ENCODE peak calls at places on chromosomes 12 and 14, in six cellular contexts. V, O, I, B, H and Z are unnamed samples.

GRCh38 chr12:105083551-105084105 is 630 bp downstream of the ALDH1L2 start:
- DNase-seq in V (no peak), O (peak; percentile 50), I (peak; percentile 49), B (no peak), H (no peak), Z (no peak)

GRCh38 chr12:28172434-28173030 is 17.7 kb upstream of the CCDC91 start:
- DNase-seq in V (peak; percentile 36), O (no peak), I (peak; percentile 42), B (peak; percentile 24), H (peak; percentile 39), Z (peak; percentile 73)

GRCh38 chr14:93031505-93032300 is 84.0 kb downstream of the ITPK1 start:
- DNase-seq in V (no peak), O (no peak), I (no peak), B (no peak), H (no peak), Z (no peak)

GRCh38 chr12:13362260-13362841 is 165.8 kb downstream of the EMP1 start:
- DNase-seq in V (peak; percentile 77), O (peak; percentile 84), I (peak; percentile 65), B (peak; percentile 47), H (peak; percentile 47), Z (peak; percentile 69)

GRCh38 chr12:15756822-15757221 is 32.4 kb downstream of the EPS8 start:
- DNase-seq in V (no peak), O (no peak), I (no peak), B (no peak), H (no peak), Z (no peak)

GRCh38 chr12:92562063-92562734 is 140.6 kb upstream of the PLEKHG7 start:
- DNase-seq in V (no peak), O (no peak), I (no peak), B (no peak), H (no peak), Z (no peak)

GRCh38 chr12:105451211-105451610 is 120.7 kb downstream of the C12orf75 start:
- DNase-seq in V (no peak), O (no peak), I (no peak), B (no peak), H (no peak), Z (no peak)

GRCh38 chr12:113347892-113348291 is 10.5 kb upstream of the PLBD2 start:
- DNase-seq in V (no peak), O (no peak), I (no peak), B (no peak), H (no peak), Z (no peak)

GRCh38 chr12:50017047-50017446 is 8.2 kb downstream of the RACGAP1 start:
- DNase-seq in V (no peak), O (no peak), I (no peak), B (no peak), H (no peak), Z (no peak)

GRCh38 chr12:86261142-86261541 is 5.0 kb upstream of the MGAT4C start:
- DNase-seq in V (no peak), O (no peak), I (no peak), B (no peak), H (no peak), Z (no peak)

GRCh38 chr14:56087824-56088571 is 30.2 kb upstream of the PELI2 start:
- DNase-seq in V (no peak), O (no peak), I (no peak), B (no peak), H (no peak), Z (no peak)

GRCh38 chr12:93419388-93420034 is 22.2 kb downstream of the UBE2N start:
- DNase-seq in V (no peak), O (no peak), I (peak; percentile 41), B (peak; percentile 34), H (peak; percentile 49), Z (peak; percentile 35)

GRCh38 chr12:26152507-26153102 is 27.8 kb upstream of the BHLHE41 start:
- DNase-seq in V (no peak), O (no peak), I (no peak), B (no peak), H (no peak), Z (no peak)

GRCh38 chr14:75907722-75908330 is 74.0 kb downstream of the TGFB3 start:
- DNase-seq in V (no peak), O (no peak), I (no peak), B (no peak), H (no peak), Z (no peak)

GRCh38 chr14:24196071-24197061 is 1.1 kb upstream of the TM9SF1 start:
- DNase-seq in V (no peak), O (no peak), I (no peak), B (no peak), H (peak; percentile 67), Z (no peak)

GRCh38 chr14:96394047-96394815 is 2.3 kb downstream of the AK7 start:
- DNase-seq in V (no peak), O (peak; percentile 24), I (no peak), B (no peak), H (no peak), Z (no peak)

GRCh38 chr12:27607611-27608010 is 83.6 kb downstream of the PPFIBP1 start:
- DNase-seq in V (no peak), O (no peak), I (no peak), B (no peak), H (no peak), Z (no peak)

GRCh38 chr12:130972589-130972950 is 18.9 kb downstream of the ADGRD1 start:
- DNase-seq in V (no peak), O (no peak), I (no peak), B (no peak), H (no peak), Z (no peak)

GRCh38 chr14:96268426-96269358 is 12.7 kb downstream of the BDKRB1 start:
- DNase-seq in V (no peak), O (peak; percentile 33), I (no peak), B (no peak), H (no peak), Z (no peak)

GRCh38 chr12:6361834-6362233 is 13.5 kb downstream of the SCNN1A start:
- DNase-seq in V (no peak), O (no peak), I (no peak), B (no peak), H (no peak), Z (no peak)

GRCh38 chr12:65084579-65084978 is 36.5 kb downstream of the WIF1 start:
- DNase-seq in V (no peak), O (no peak), I (no peak), B (no peak), H (no peak), Z (peak; percentile 18)

GRCh38 chr12:92393504-92393903 is 247.9 kb upstream of the BTG1 start:
- DNase-seq in V (no peak), O (no peak), I (no peak), B (no peak), H (no peak), Z (peak; percentile 13)

GRCh38 chr12:88144546-88145468 is 2.7 kb downstream of the TMTC3 start:
- DNase-seq in V (no peak), O (no peak), I (no peak), B (no peak), H (no peak), Z (no peak)

GRCh38 chr14:36665887-36666415 is 4.3 kb downstream of the PAX9 start:
- DNase-seq in V (no peak), O (peak; percentile 54), I (no peak), B (no peak), H (no peak), Z (no peak)

GRCh38 chr14:64510825-64511679 is 6.5 kb downstream of the ZBTB1 start:
- DNase-seq in V (peak; percentile 56), O (peak; percentile 75), I (peak; percentile 58), B (peak; percentile 23), H (peak; percentile 64), Z (peak; percentile 29)

GRCh38 chr12:121036810-121037326 is 2.2 kb downstream of the OASL start:
- DNase-seq in V (no peak), O (no peak), I (no peak), B (no peak), H (no peak), Z (no peak)

GRCh38 chr12:15728118-15728598 is 61.0 kb downstream of the EPS8 start:
- DNase-seq in V (peak; percentile 28), O (no peak), I (peak; percentile 1), B (no peak), H (no peak), Z (no peak)

GRCh38 chr12:67909091-67909531 is 80.1 kb upstream of the IFNG-AS1 start:
- DNase-seq in V (no peak), O (no peak), I (no peak), B (no peak), H (no peak), Z (no peak)

GRCh38 chr12:64256166-64256800 is 34.2 kb upstream of the KICS2 start:
- DNase-seq in V (peak; percentile 33), O (no peak), I (peak; percentile 48), B (peak; percentile 20), H (peak; percentile 49), Z (peak; percentile 79)

GRCh38 chr14:60653388-60653690 is 4.1 kb upstream of the SIX1 start:
- DNase-seq in V (no peak), O (peak; percentile 63), I (peak; percentile 41), B (no peak), H (no peak), Z (no peak)
- TF ChIP-seq JUND in V (no peak), O (no peak), I (no peak), B (no peak), H (no peak), Z (no peak)

GRCh38 chr14:69547701-69548348 is 26.8 kb downstream of the CCDC177 start:
- DNase-seq in V (no peak), O (peak; percentile 91), I (peak; percentile 87), B (peak; percentile 68), H (no peak), Z (no peak)
- TF ChIP-seq JUND in V (no peak), O (no peak), I (no peak), B (no peak), H (no peak), Z (no peak)

GRCh38 chr12:114799574-114800487 is 115.9 kb upstream of the TBX3 start:
- DNase-seq in V (peak; percentile 58), O (no peak), I (no peak), B (no peak), H (peak; percentile 100), Z (no peak)
- TF ChIP-seq JUND in V (peak; percentile 11), O (no peak), I (no peak), B (no peak), H (peak; percentile 77), Z (no peak)

GRCh38 chr14:52922059-52922458 is 28.8 kb downstream of the FERMT2 start:
- DNase-seq in V (no peak), O (no peak), I (no peak), B (no peak), H (no peak), Z (no peak)

GRCh38 chr14:52923902-52924575 is 26.8 kb downstream of the FERMT2 start:
- DNase-seq in V (no peak), O (no peak), I (no peak), B (no peak), H (peak; percentile 43), Z (no peak)

GRCh38 chr14:52922656-52923055 is 28.2 kb downstream of the FERMT2 start:
- DNase-seq in V (no peak), O (no peak), I (no peak), B (no peak), H (no peak), Z (peak; percentile 16)

GRCh38 chr14:52929192-52929807 is 21.6 kb downstream of the FERMT2 start:
- DNase-seq in V (no peak), O (no peak), I (no peak), B (no peak), H (no peak), Z (no peak)

DNA sequence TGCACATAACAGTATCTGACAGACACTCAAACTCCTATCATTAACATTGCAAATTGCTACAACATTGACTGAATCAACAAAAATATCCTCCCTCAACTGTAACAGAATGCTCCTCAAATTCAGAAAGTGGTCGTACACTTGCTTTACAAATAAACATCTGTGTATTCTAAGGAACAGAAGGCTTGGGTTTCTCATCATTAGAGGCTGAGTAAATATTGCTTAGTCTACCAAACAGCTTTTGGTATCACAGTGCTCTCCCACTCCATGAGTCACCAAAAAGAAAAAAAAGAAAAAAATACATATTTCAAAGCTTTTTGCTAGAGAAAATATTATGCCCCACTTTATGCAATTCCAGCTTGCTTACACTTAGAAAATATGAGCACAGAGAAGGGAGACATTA is 23.9 kb downstream of the FERMT2 start:
- DNase-seq in V (no peak), O (no peak), I (no peak), B (no peak), H (peak; percentile 45), Z (no peak)
- TF ChIP-seq JUND in V (no peak), O (no peak), I (peak; percentile 21), B (no peak), H (peak; percentile 32), Z (no peak)